ENCODE peak calls at places on chromosomes 6 and 20, in four cellular contexts. V, Z, Q and M are unnamed samples.

GRCh38 chr6:113449051-113449450 is 408.1 kb upstream of the MARCKS start:
- DNase-seq in Z (no peak), Q (no peak), V (peak), M (no peak)

GRCh38 chr6:125792680-125793079 is 1.9 kb downstream of the NCOA7 start:
- DNase-seq in Q (no peak), Z (no peak), V (no peak), M (no peak)

GRCh38 chr20:17530716-17531536 is at the start of gene BFSP1:
- DNase-seq in V (peak), Q (no peak), Z (peak), M (peak)

GRCh38 chr6:129725341-129725740 is 15.4 kb upstream of the ARHGAP18 start:
- DNase-seq in Q (no peak), V (no peak), Z (no peak), M (no peak)

GRCh38 chr20:36446557-36446956 is 94.8 kb upstream of the MYL9 start:
- DNase-seq in Q (no peak), Z (no peak), V (no peak), M (no peak)

GRCh38 chr6:119620846-119621570 is 271.4 kb upstream of the MAN1A1 start:
- DNase-seq in Q (no peak), Z (no peak), V (peak), M (peak)

GRCh38 chr20:10970109-10970508 is 296.3 kb upstream of the JAG1 start:
- DNase-seq in Z (no peak), V (no peak), Q (no peak), M (no peak)

GRCh38 chr6:43405354-43405753 is 22.0 kb upstream of the ABCC10 start:
- DNase-seq in V (peak), Q (no peak), Z (no peak), M (no peak)

GRCh38 chr20:44081888-44082287 is 105.1 kb downstream of the JPH2 start:
- DNase-seq in V (no peak), Q (no peak), Z (no peak), M (no peak)